ENCODE peak calls at places on chromosomes 1 and 21, in six cellular contexts. S, A, E, Z, M and B are unnamed samples.
A peak's percentile ranks its signal among the peaks of the same experiment; 100 is the strongest.

GRCh38 chr1:54786778-54787177 is 14.3 kb downstream of the TTC22 start:
- DNase-seq in E (no peak), Z (no peak), S (no peak), A (no peak), M (no peak), B (no peak)

GRCh38 chr1:37070126-37070525 is 35.8 kb upstream of the GRIK3 start:
- DNase-seq in S (no peak), A (no peak), E (no peak), M (no peak), Z (no peak), B (no peak)

GRCh38 chr1:238408737-238409136 is 518.0 kb upstream of the ZP4 start:
- DNase-seq in E (no peak), M (no peak), Z (no peak), S (no peak), A (no peak), B (no peak)

GRCh38 chr1:19799233-19799876 is 361 bp downstream of the TMCO4 start:
- DNase-seq in Z (peak; percentile 37), A (peak; percentile 21), M (peak; percentile 53), E (no peak), S (peak; percentile 76), B (peak; percentile 87)

GRCh38 chr1:226549094-226549936 is 751 bp downstream of the STUM start:
- DNase-seq in S (peak; percentile 34), M (no peak), E (no peak), A (peak; percentile 46), Z (no peak), B (no peak)

GRCh38 chr1:52635321-52636089 is 2.5 kb downstream of the SHISAL2A start:
- DNase-seq in A (no peak), E (no peak), S (no peak), M (no peak), Z (no peak), B (no peak)

GRCh38 chr1:40824591-40825429 is 37.4 kb downstream of the CITED4 start:
- DNase-seq in S (no peak), M (no peak), Z (no peak), A (no peak), E (peak; percentile 23), B (no peak)

GRCh38 chr1:78003882-78004718 is 639 bp upstream of the DNAJB4 start:
- DNase-seq in M (peak; percentile 24), E (peak; percentile 47), S (peak; percentile 9), A (peak; percentile 45), Z (peak; percentile 89), B (no peak)

GRCh38 chr21:34793471-34793870 is 124.7 kb downstream of the CLIC6 start:
- DNase-seq in A (no peak), Z (no peak), S (no peak), E (no peak), M (no peak), B (no peak)

GRCh38 chr1:15696956-15697521 is 12.9 kb downstream of the PLEKHM2 start:
- DNase-seq in M (no peak), E (no peak), S (no peak), A (peak; percentile 83), Z (no peak), B (no peak)

GRCh38 chr1:228165372-228166169 is at the start of gene IBA57:
- DNase-seq in M (peak; percentile 99), E (peak; percentile 96), Z (peak; percentile 97), A (peak; percentile 98), S (peak; percentile 99), B (peak; percentile 100)

GRCh38 chr1:98963359-98963758 is 41.3 kb downstream of the PLPPR5 start:
- DNase-seq in Z (no peak), A (no peak), M (no peak), S (no peak), E (no peak), B (no peak)

GRCh38 chr1:185017338-185017737 is 28.0 kb upstream of the RNF2 start:
- DNase-seq in M (no peak), A (no peak), S (no peak), E (peak; percentile 31), Z (peak; percentile 90), B (no peak)

GRCh38 chr1:158024737-158025136 is 31.3 kb downstream of the KIRREL1 start:
- DNase-seq in A (no peak), S (no peak), Z (no peak), E (no peak), M (no peak), B (peak; percentile 85)

GRCh38 chr1:185850366-185850765 is 116.2 kb downstream of the HMCN1 start:
- DNase-seq in Z (peak; percentile 12), A (no peak), M (no peak), E (no peak), S (no peak), B (no peak)

GRCh38 chr21:44938976-44939531 is 775 bp upstream of the SLX9 start:
- DNase-seq in A (no peak), Z (no peak), E (no peak), M (no peak), S (no peak), B (peak; percentile 60)

GRCh38 chr1:29368936-29369932 is 132.9 kb downstream of the PTPRU start:
- DNase-seq in A (no peak), Z (no peak), S (no peak), E (no peak), M (no peak), B (no peak)

GRCh38 chr1:157189986-157190982 is 52.1 kb upstream of the ETV3 start:
- DNase-seq in Z (no peak), S (no peak), E (no peak), A (no peak), M (no peak), B (no peak)

GRCh38 chr1:40976952-40977690 is 2.4 kb upstream of the CTPS1 start:
- DNase-seq in M (no peak), Z (no peak), S (no peak), E (no peak), A (no peak), B (no peak)

GRCh38 chr1:109784551-109785252 is 21.0 kb upstream of the EPS8L3 start:
- DNase-seq in S (no peak), A (no peak), M (no peak), E (peak; percentile 72), Z (no peak), B (peak; percentile 54)

GRCh38 chr21:36321325-36322082 is 1.5 kb downstream of the MORC3 start:
- DNase-seq in M (no peak), S (no peak), A (no peak), E (no peak), Z (peak; percentile 48), B (no peak)

GRCh38 chr1:228226956-228227791 is 19.3 kb downstream of the OBSCN start:
- DNase-seq in E (no peak), S (no peak), A (no peak), Z (peak; percentile 14), M (no peak), B (no peak)

GRCh38 chr1:30815556-30815955 is 58.0 kb upstream of the LAPTM5 start:
- DNase-seq in S (no peak), Z (no peak), A (no peak), E (no peak), M (no peak), B (no peak)